ENCODE peak calls at places on chromosomes 13 and 19, in six cellular contexts. H is activated B cell treated with CpG ODN at 0.5 μM for 24 hours, E is astrocyte of the cerebellum, M is endodermal cell, J is AG09309, R is left lung. N is an unnamed sample.

GRCh38 chr19:18879579-18880373 is 16.2 kb downstream of the CERS1 start:
- DNase-seq in M (peak; percentile 89), H (no peak), R (peak; percentile 73), E (no peak), J (no peak), N (no peak)

GRCh38 chr13:74133657-74134201 is 475 bp downstream of the KLF12 start:
- DNase-seq in J (peak; percentile 86), R (peak; percentile 80), M (peak; percentile 93), H (peak; percentile 79), E (peak; percentile 92), N (peak; percentile 84)

GRCh38 chr19:49398001-49398615 is 10.1 kb downstream of the KASH5 start:
- DNase-seq in E (no peak), R (peak; percentile 52), J (no peak), H (no peak), M (no peak), N (no peak)

GRCh38 chr19:438416-438958 is 22.3 kb downstream of the SHC2 start:
- DNase-seq in M (no peak), E (no peak), H (no peak), R (peak; percentile 55), J (no peak), N (no peak)

GRCh38 chr19:35216026-35216832 is 12.3 kb downstream of the FAM187B start:
- DNase-seq in R (no peak), H (no peak), E (no peak), M (no peak), J (no peak), N (no peak)

GRCh38 chr13:75217949-75218348 is 264.0 kb downstream of the TBC1D4 start:
- DNase-seq in R (no peak), M (no peak), J (peak; percentile 69), H (no peak), E (peak; percentile 32), N (no peak)

GRCh38 chr19:10142701-10143375 is 23.1 kb upstream of the EIF3G start:
- DNase-seq in M (no peak), R (no peak), H (no peak), J (no peak), E (no peak), N (no peak)

GRCh38 chr13:93561553-93561952 is 334.9 kb downstream of the GPC6 start:
- DNase-seq in E (no peak), J (no peak), R (no peak), M (peak; percentile 52), H (no peak), N (no peak)

GRCh38 chr19:46659151-46660007 is 1.6 kb downstream of the DACT3 start:
- DNase-seq in E (no peak), J (no peak), R (peak; percentile 81), M (peak; percentile 82), H (no peak), N (peak; percentile 13)

GRCh38 chr13:65470781-65471180 is 1759.4 kb downstream of the PCDH9 start:
- DNase-seq in H (no peak), R (no peak), E (no peak), J (no peak), M (no peak), N (no peak)

GRCh38 chr13:28120317-28120716 is 18.0 kb upstream of the PAN3 start:
- DNase-seq in H (no peak), E (no peak), M (no peak), J (no peak), R (no peak), N (no peak)

GRCh38 chr13:39818953-39819352 is 163.5 kb downstream of the COG6 start:
- DNase-seq in M (no peak), R (no peak), E (no peak), J (no peak), H (no peak), N (no peak)

GRCh38 chr13:30991922-30992321 is 59.5 kb downstream of the TEX26 start:
- DNase-seq in H (no peak), E (no peak), J (no peak), R (no peak), M (no peak), N (no peak)

GRCh38 chr19:37778613-37779138 is 710 bp downstream of the ZNF573 start:
- DNase-seq in J (no peak), E (no peak), H (no peak), M (peak; percentile 54), R (no peak), N (no peak)

GRCh38 chr19:39867133-39867532 is 21.0 kb upstream of the FBL start:
- DNase-seq in J (no peak), R (no peak), M (no peak), E (no peak), H (no peak), N (no peak)

GRCh38 chr19:677201-677600 is 1.0 kb downstream of the FSTL3 start:
- DNase-seq in H (no peak), J (peak; percentile 25), M (peak; percentile 52), R (no peak), E (peak; percentile 35), N (no peak)

GRCh38 chr13:42102961-42103688 is 54.7 kb downstream of the DGKH start:
- DNase-seq in J (no peak), H (no peak), R (no peak), M (no peak), E (peak; percentile 68), N (no peak)

GRCh38 chr19:9995999-9996398 is 14.3 kb downstream of the COL5A3 start:
- DNase-seq in R (no peak), M (no peak), E (no peak), J (no peak), H (no peak), N (no peak)

GRCh38 chr13:65985632-65986031 is 1244.5 kb downstream of the PCDH9 start:
- DNase-seq in H (no peak), R (no peak), J (no peak), E (no peak), M (peak; percentile 85), N (no peak)

GRCh38 chr13:38875186-38875875 is 115.3 kb downstream of the STOML3 start:
- DNase-seq in H (no peak), R (no peak), J (no peak), E (no peak), M (no peak), N (no peak)

GRCh38 chr19:19618384-19619051 is at the start of gene PBX4:
- DNase-seq in E (peak; percentile 63), H (peak; percentile 98), M (peak; percentile 99), J (peak; percentile 52), R (peak; percentile 98), N (peak; percentile 99)

GRCh38 chr13:102555914-102556553 is 40.8 kb upstream of the TPP2 start:
- DNase-seq in R (no peak), J (no peak), E (peak; percentile 15), M (no peak), H (no peak), N (peak; percentile 22)

GRCh38 chr13:83221256-83221655 is 661.0 kb downstream of the SLITRK1 start:
- DNase-seq in E (peak; percentile 35), R (no peak), J (no peak), M (no peak), H (no peak), N (no peak)

DNA sequence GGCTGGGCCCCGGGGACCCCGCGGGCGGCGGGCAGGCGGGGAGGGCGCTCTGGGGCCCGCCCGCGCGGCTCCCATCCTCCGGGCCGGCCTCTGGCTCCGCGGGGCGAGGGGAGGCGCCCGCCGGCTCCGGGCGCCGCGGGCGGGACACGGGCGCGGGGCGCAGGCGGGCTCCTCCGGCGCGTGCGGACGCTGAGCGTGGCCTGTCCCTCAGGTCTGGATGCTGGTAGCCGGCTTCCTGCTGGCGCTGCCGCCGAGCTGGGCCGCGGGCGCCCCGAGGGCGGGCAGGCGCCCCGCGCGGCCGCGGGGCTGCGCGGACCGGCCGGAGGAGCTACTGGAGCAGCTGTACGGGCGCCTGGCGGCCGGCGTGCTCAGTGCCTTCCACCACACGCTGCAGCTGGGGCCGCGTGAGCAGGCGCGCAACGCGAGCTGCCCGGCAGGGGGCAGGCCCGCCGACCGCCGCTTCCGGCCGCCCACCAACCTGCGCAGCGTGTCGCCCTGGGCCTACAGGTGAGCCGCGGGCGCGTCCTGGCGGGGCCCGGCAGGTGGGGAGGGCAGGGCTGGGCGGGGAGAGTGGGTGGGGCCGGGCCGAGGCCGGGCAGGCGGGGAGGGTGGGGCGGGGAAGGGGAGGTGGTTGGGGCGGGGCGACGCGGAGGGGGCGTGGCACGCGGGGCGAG is 423 bp downstream of the IL17D start:
- DNase-seq in R (peak; percentile 93), J (no peak), H (peak; percentile 72), E (peak; percentile 39), M (peak; percentile 92), N (peak; percentile 90)
- TF ChIP-seq CTCF in R (peak; percentile 54), J (peak; percentile 43), H (no peak), E (peak; percentile 39), M (peak; percentile 69), N (peak; percentile 67)

DNA sequence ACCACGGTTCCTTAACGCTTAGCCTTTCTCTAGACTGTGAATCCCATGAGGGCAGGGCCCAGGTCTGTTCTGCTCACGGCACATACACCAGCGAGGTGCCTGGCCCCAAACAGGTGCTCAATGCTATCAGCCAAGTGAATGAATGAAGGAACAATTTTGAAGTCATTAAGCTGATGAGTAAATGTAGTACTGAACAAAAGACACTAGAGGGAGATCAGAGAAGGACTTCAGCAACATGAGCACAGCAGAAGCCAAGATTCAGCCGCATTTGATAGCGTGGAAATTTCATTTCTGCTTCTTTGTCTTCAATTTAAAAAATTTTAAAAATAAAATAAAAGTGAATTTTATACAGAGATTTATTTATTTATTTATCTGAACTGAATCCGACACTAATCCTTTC is 20.1 kb upstream of the MYO16 start:
- DNase-seq in H (no peak), R (no peak), M (no peak), J (no peak), E (peak; percentile 35), N (no peak)
- TF ChIP-seq CTCF in H (no peak), R (no peak), M (peak; percentile 73), J (no peak), E (peak; percentile 57), N (peak; percentile 17)

DNA sequence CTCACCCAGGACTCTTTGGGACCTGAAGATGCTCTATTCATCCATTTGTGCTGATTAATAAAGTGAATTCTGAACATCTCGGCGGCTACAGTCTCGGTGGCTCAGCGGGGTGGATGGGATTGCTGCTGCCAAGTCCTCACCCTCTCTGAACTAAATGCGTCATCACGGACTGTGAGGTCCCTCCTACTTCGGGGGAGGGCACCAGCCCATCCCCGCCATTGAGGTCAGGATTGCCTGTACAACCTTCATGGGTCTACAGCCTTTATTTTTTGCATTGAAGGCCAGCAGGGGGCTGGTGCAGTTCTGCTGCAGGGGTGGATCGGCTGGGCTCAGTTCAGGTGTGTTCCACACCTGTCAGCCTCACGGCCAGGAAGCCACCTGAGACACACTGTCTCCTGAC is 181.8 kb downstream of the COL4A1 start:
- DNase-seq in R (no peak), E (no peak), J (no peak), H (no peak), M (no peak), N (no peak)
- TF ChIP-seq CTCF in R (no peak), E (no peak), J (no peak), H (no peak), M (no peak), N (no peak)

GRCh38 chr13:32582281-32582680 is 4.0 kb upstream of the PDS5B start:
- DNase-seq in R (no peak), M (no peak), J (no peak), H (no peak), E (no peak), N (no peak)

GRCh38 chr13:32585625-32586021 is 629 bp upstream of the PDS5B start:
- DNase-seq in E (no peak), R (no peak), M (peak; percentile 69), J (no peak), H (peak; percentile 16), N (no peak)

GRCh38 chr13:32582991-32583390 is 3.3 kb upstream of the PDS5B start:
- DNase-seq in E (no peak), R (no peak), J (no peak), M (no peak), H (no peak), N (no peak)

GRCh38 chr13:32577032-32577431 is 9.2 kb upstream of the PDS5B start:
- DNase-seq in E (no peak), M (no peak), H (no peak), J (no peak), R (no peak), N (no peak)

GRCh38 chr13:32581177-32581786 is 5.0 kb upstream of the PDS5B start:
- DNase-seq in H (no peak), M (no peak), J (no peak), R (no peak), E (no peak), N (peak; percentile 29)
- TF ChIP-seq CTCF in H (no peak), M (peak; percentile 74), J (peak; percentile 38), R (peak; percentile 13), E (peak; percentile 25), N (peak; percentile 37)